ENCODE peak calls at places on chromosomes 7 and 10, in seven cellular contexts. G, O, I, J, D, L and U are unnamed samples.

GRCh38 chr7:114678116-114678515 is 243.8 kb upstream of the MDFIC start:
- ATAC-seq in L (no peak), O (no peak), D (no peak), I (no peak), G (no peak), J (no peak), U (no peak)

GRCh38 chr10:50336140-50336539 is 84.8 kb upstream of the ASAH2 start:
- ATAC-seq in D (peak), I (no peak), L (no peak), G (no peak), O (peak), J (no peak), U (no peak)

GRCh38 chr7:19117081-19117869 is at the start of gene TWIST1:
- ATAC-seq in G (no peak), J (peak), D (peak), I (peak), O (peak), L (no peak), U (peak)

GRCh38 chr7:49866076-49866735 is 92.8 kb downstream of the VWC2 start:
- ATAC-seq in L (no peak), I (no peak), J (peak), O (no peak), G (no peak), D (no peak), U (no peak)

GRCh38 chr10:71970331-71970730 is 6.1 kb downstream of the CHST3 start:
- ATAC-seq in G (peak), J (no peak), I (peak), D (no peak), L (no peak), O (no peak), U (peak)

GRCh38 chr7:102874166-102874829 is 38.5 kb upstream of the LRRC17 start:
- ATAC-seq in J (no peak), I (peak), L (peak), G (no peak), O (peak), D (peak), U (peak)

GRCh38 chr10:27944005-27944404 is 54.9 kb downstream of the ODAD2 start:
- ATAC-seq in O (no peak), J (no peak), I (no peak), G (no peak), L (no peak), D (no peak), U (no peak)

GRCh38 chr10:118662228-118663035 is 67.0 kb upstream of the PRLHR start:
- ATAC-seq in G (peak), O (no peak), L (peak), D (no peak), J (no peak), I (no peak), U (no peak)